ENCODE peak calls at places on chromosomes 6 and 20, in five cellular contexts. H is neural progenitor cell, Z is IMR-90, A is H9, Y is fibroblast of lung. K is an unnamed sample.

GRCh38 chr6:137967689-137968467 is 100.8 kb downstream of the TNFAIP3 start:
- DNase-seq in A (no peak), H (no peak), Y (no peak), Z (no peak), K (no peak)

GRCh38 chr6:127637830-127638229 is 60.9 kb downstream of the C6orf58 start:
- DNase-seq in Z (no peak), Y (no peak), H (no peak), A (no peak), K (no peak)

GRCh38 chr6:130825772-130826441 is 1.3 kb upstream of the SMLR1 start:
- DNase-seq in H (no peak), Y (no peak), A (peak), Z (no peak), K (peak)

GRCh38 chr6:7644394-7644793 is 54.4 kb downstream of the SNRNP48 start:
- DNase-seq in A (no peak), H (no peak), Z (no peak), Y (no peak), K (no peak)

GRCh38 chr6:105045546-105045945 is 88.6 kb downstream of the LIN28B start:
- DNase-seq in Y (peak), H (no peak), Z (peak), A (no peak), K (no peak)

GRCh38 chr6:96631248-96631647 is 68.3 kb downstream of the FHL5 start:
- DNase-seq in Y (peak), A (no peak), Z (no peak), H (no peak), K (no peak)

GRCh38 chr6:121436966-121437756 is 1.7 kb downstream of the GJA1 start:
- DNase-seq in Z (peak), H (peak), Y (peak), A (no peak), K (peak)

GRCh38 chr20:51492167-51493092 is 50.1 kb downstream of the NFATC2 start:
- DNase-seq in A (no peak), Z (no peak), H (peak), Y (peak), K (no peak)

GRCh38 chr6:117906905-117907599 is at the start of gene SLC35F1:
- DNase-seq in A (peak), Z (peak), H (peak), Y (peak), K (peak)

GRCh38 chr6:3928111-3928510 is 78.9 kb downstream of the FAM50B start:
- DNase-seq in H (no peak), Z (no peak), Y (no peak), A (no peak), K (no peak)

GRCh38 chr6:26411751-26412150 is 9.7 kb downstream of the BTN3A1 start:
- DNase-seq in A (no peak), Z (peak), H (no peak), Y (no peak), K (no peak)

GRCh38 chr20:10250902-10251301 is 32.3 kb downstream of the SNAP25 start:
- DNase-seq in A (no peak), H (no peak), Z (no peak), Y (peak), K (no peak)

GRCh38 chr20:35560541-35560940 is 18.7 kb downstream of the ERGIC3 start:
- DNase-seq in A (no peak), H (no peak), Z (no peak), Y (no peak), K (no peak)

GRCh38 chr6:148736779-148737412 is 9.9 kb upstream of the UST start:
- DNase-seq in Z (no peak), H (no peak), Y (no peak), A (no peak), K (no peak)

GRCh38 chr6:53048431-53049195 is 16.6 kb upstream of the FBXO9 start:
- DNase-seq in Z (peak), Y (peak), A (no peak), H (no peak), K (no peak)

GRCh38 chr20:23419995-23420901 is 1.0 kb downstream of the NAPB start:
- DNase-seq in A (no peak), H (peak), Z (peak), Y (peak), K (peak)

GRCh38 chr20:51889466-51889865 is 87.1 kb upstream of the SALL4 start:
- DNase-seq in Z (no peak), Y (no peak), H (peak), A (no peak), K (peak)

GRCh38 chr6:154606457-154606856 is 96.0 kb upstream of the CNKSR3 start:
- DNase-seq in A (no peak), H (no peak), Y (peak), Z (no peak), K (no peak)

GRCh38 chr20:47356526-47357295 is at the start of gene ZMYND8:
- DNase-seq in Z (peak), Y (peak), H (peak), A (peak), K (peak)

GRCh38 chr6:35091353-35092083 is 49.6 kb downstream of the TCP11 start:
- DNase-seq in A (no peak), Z (peak), Y (peak), H (no peak), K (peak)

GRCh38 chr6:113530769-113531168 is 326.4 kb upstream of the MARCKS start:
- DNase-seq in H (no peak), A (no peak), Z (peak), Y (peak), K (no peak)

GRCh38 chr20:63861981-63862901 is 943 bp downstream of the ABHD16B start:
- DNase-seq in Z (no peak), Y (no peak), H (no peak), A (no peak), K (no peak)

DNA sequence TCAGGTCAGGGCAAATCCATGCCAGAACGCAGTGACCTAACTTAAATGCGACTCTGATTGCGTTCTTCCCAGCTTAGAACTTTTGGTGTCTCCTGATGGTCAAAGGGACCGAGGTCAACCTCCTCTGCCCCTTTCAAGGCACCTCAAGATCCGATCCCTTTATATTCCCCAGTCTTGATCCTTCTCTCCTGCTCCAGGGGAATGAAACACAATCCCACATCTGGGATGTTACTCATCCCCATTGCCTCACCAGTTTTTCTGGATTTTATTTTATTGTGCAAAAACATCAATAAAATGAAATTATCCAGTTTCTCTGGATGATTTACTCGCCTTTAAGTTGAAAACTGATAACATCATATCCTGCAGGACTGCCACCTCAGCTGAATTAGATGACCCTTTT is 43.9 kb downstream of the IRAK1BP1 start:
- DNase-seq in A (no peak), H (no peak), Y (no peak), Z (no peak), K (no peak)
- H3K9ac ChIP-seq in A (no peak), H (no peak), Y (no peak), Z (no peak), K (no peak)

GRCh38 chr20:49986049-49986448 is 3.3 kb downstream of the SNAI1 start:
- DNase-seq in A (no peak), Z (no peak), Y (no peak), H (no peak), K (no peak)

GRCh38 chr20:49983848-49984408 is 1.1 kb downstream of the SNAI1 start:
- DNase-seq in Y (peak), A (no peak), Z (peak), H (no peak), K (no peak)

GRCh38 chr20:49985617-49986016 is 2.8 kb downstream of the SNAI1 start:
- DNase-seq in Z (no peak), H (no peak), A (no peak), Y (no peak), K (no peak)

GRCh38 chr20:49984426-49985153 is 1.8 kb downstream of the SNAI1 start:
- DNase-seq in A (no peak), Z (no peak), H (no peak), Y (no peak), K (no peak)

DNA sequence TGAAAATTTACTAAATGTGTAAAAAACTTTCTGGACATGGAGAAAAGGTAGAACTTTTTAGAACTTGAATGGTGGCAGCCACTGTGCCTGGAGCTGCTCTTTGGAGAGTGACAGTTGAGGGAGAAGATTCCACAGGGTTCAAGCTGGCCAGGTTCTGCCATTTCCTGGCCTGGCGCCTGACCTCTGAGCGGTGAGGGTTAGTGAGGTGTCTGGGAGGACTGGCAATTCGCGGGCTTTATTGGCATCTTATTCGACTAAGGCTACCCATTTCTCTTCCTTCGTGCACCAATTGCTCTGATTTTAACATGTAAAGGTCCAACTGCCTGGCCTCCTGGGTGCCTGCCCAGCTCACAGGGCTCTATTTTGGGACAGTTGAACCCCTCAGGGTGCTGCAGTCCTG is 2.4 kb downstream of the SNAI1 start:
- DNase-seq in Z (no peak), H (no peak), Y (no peak), A (no peak), K (no peak)
- H3K9ac ChIP-seq in Z (peak), H (no peak), Y (no peak), A (no peak), K (peak)

DNA sequence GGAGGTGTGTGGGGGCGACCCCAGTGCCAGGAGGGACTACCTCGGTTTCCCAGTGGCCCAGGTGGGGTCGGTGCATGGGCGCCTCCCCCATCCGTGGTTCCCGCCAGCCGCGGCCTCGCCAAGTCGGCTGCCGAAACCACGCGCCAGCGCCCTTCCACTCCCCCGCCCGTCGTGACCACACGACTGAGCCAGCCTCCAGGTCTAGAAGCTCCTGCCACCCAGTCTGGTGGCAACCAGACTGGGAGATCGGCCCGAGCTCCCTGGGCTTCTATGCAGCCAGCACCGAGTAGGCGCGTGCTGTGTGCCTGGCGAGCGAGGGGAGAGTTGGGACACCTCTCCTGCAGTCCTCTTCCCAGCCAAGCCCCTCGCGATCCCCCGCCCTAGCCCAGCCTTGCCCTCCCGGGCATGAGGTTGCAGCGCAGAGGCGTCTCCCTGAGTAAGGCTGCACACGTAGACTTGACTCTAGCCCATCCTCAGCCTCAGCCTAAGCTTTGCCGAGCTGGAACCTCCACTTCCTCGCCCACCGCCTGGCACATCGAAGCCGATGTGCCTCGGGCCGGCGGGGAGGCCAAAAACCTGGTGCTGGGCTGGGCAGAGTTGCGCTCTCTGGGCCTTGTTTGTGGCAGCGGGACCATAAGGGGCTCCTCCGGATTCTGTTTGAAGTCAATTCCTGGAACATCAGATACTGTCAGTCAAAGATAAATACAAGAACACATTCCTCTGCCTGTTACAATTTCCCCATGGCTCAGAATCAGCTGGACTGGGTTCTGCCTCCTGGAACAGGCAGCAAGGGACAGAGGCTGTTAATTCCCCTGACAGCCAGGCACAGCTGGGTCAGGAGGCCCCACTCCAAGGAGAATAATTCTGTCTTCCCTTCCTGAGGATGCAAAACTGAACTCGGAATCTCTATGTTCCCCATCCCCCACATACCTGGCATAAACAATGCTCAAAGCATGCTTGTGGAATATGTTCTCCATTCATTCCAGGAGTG is 1.5 kb upstream of the CPNE5 start:
- DNase-seq in H (peak), Z (no peak), Y (no peak), A (peak), K (peak)
- H3K9ac ChIP-seq in H (no peak), Z (no peak), Y (peak), A (no peak), K (no peak)

GRCh38 chr6:147381734-147382133 is 126.8 kb upstream of the SAMD5 start:
- DNase-seq in H (no peak), A (no peak), Z (peak), Y (peak), K (no peak)
- H3K9ac ChIP-seq in H (no peak), A (no peak), Z (no peak), Y (no peak), K (no peak)

GRCh38 chr6:33794910-33795615 is 6.1 kb upstream of the LEMD2 start:
- DNase-seq in Y (no peak), H (no peak), Z (no peak), A (peak), K (peak)
- H3K9ac ChIP-seq in Y (no peak), H (no peak), Z (no peak), A (no peak), K (no peak)

DNA sequence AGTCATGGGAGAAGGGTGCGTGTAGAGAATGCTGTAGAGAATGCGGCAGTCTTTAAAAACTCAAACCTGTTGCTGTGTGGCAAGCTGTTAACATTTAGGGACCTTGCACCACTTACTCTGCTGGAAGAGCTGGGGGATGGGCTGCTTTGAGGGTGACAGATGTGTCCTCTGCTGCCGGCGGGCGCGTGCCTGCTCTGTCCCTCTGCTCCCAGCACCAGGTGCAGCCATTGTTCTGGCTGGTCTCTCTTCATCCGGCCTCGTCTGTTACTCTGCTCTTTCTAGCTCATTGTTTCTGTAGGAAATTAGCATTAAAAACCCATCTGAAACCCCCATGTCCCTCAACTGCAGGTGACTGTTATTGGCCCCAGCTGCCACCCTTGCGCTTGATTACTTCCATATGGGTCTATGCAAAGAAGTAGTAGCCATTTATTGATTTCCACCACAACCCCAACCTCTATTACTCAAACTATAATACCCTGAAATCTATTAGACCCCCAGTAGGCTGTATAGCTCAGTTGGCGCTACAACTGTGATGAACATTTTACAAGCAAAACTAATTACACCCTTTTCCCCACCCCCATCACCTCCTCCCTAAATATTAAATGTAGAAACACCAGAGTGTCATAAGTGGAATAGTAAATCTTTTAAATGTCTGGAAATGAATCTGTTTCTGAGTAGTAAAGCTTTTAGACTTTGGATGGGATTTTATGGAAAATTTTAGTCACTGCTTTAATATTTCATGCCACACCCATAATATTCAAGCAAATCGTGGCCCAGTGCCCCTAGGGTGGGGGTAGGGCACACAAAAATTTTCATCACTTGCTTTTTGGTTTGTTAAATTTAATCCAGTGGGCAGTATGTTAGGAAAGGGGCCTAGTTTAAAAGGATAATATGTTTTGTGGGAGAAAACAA is 78.7 kb downstream of the CBFA2T2 start:
- DNase-seq in Y (no peak), A (peak), Z (no peak), H (peak), K (peak)
- H3K9ac ChIP-seq in Y (no peak), A (no peak), Z (no peak), H (no peak), K (no peak)

GRCh38 chr6:135880066-135880972 is 28.8 kb downstream of the PDE7B start:
- DNase-seq in A (no peak), Y (peak), H (no peak), Z (peak), K (no peak)
- H3K9ac ChIP-seq in A (no peak), Y (peak), H (no peak), Z (peak), K (no peak)